ENCODE peak calls at places on chromosomes 12 and 14, in ten cellular contexts. K is NCI-H1930; S is BJ; L is psoas muscle; X is GM23248; O is T-helper 1 cell; V is HEK293T; P is HT-29; C is activated naive CD8-positive, alpha-beta T cell treated with anti-CD3 and anti-CD28 coated beads, Interleukin-2, amount 50 U/mL, for 24 hours; M is activated CD8-positive, alpha-beta T cell treated with anti-CD3 and anti-CD28 coated beads, Interleukin-2, amount 10 ng/mL, durations not matched to agents 7 days and 5 days. B is an unnamed sample.

GRCh38 chr14:68774771-68775613 is 17.9 kb downstream of the ZFP36L1 start:
- DNase-seq in K (no peak), S (peak), L (peak), X (peak), O (no peak), V (no peak), P (no peak), C (no peak), M (no peak), B (no peak)

GRCh38 chr12:87509233-87509820 is 519.9 kb downstream of the C12orf50 start:
- DNase-seq in K (no peak), S (no peak), L (no peak), X (peak), O (no peak), V (no peak), P (peak), C (no peak), M (no peak), B (no peak)

GRCh38 chr12:109963743-109964429 is 32.3 kb downstream of the GIT2 start:
- DNase-seq in K (no peak), S (no peak), L (peak), X (peak), O (no peak), V (no peak), P (peak), C (no peak), M (no peak), B (no peak)

GRCh38 chr12:20572451-20572850 is 122.7 kb upstream of the SLCO1C1 start:
- DNase-seq in K (no peak), S (no peak), L (no peak), X (no peak), O (no peak), V (no peak), P (no peak), C (no peak), M (no peak), B (no peak)

GRCh38 chr12:88188180-88188579 is 46.1 kb downstream of the TMTC3 start:
- DNase-seq in K (no peak), S (no peak), L (no peak), X (peak), O (no peak), V (no peak), P (no peak), C (no peak), M (no peak), B (no peak)

GRCh38 chr14:97978336-97978735 is 1181.2 kb downstream of the VRK1 start:
- DNase-seq in K (no peak), S (no peak), L (peak), X (peak), O (peak), V (peak), P (peak), C (peak), M (peak), B (peak)

GRCh38 chr14:104436047-104436531 is 143.5 kb upstream of the C14orf180 start:
- DNase-seq in K (no peak), S (no peak), L (peak), X (peak), O (no peak), V (peak), P (peak), C (no peak), M (peak), B (no peak)

GRCh38 chr14:94650444-94650775 is 38.2 kb downstream of the SERPINA3 start:
- DNase-seq in K (no peak), S (no peak), L (no peak), X (no peak), O (no peak), V (no peak), P (no peak), C (no peak), M (no peak), B (no peak)

GRCh38 chr12:123094349-123095073 is 56.4 kb downstream of the PITPNM2 start:
- DNase-seq in K (no peak), S (peak), L (peak), X (peak), O (no peak), V (peak), P (no peak), C (no peak), M (no peak), B (no peak)

GRCh38 chr14:101017209-101017608 is 113.7 kb upstream of the RTL1 start:
- DNase-seq in K (no peak), S (no peak), L (no peak), X (peak), O (no peak), V (no peak), P (no peak), C (no peak), M (peak), B (no peak)

GRCh38 chr12:57868870-57869609 is 22.5 kb upstream of the CTDSP2 start:
- DNase-seq in K (no peak), S (no peak), L (peak), X (peak), O (no peak), V (no peak), P (no peak), C (no peak), M (no peak), B (no peak)

GRCh38 chr12:843609-844008 is 91.2 kb downstream of the WNK1 start:
- DNase-seq in K (no peak), S (no peak), L (no peak), X (peak), O (no peak), V (no peak), P (no peak), C (no peak), M (no peak), B (no peak)

GRCh38 chr14:38339704-38340103 is 83.8 kb upstream of the CLEC14A start:
- DNase-seq in K (no peak), S (peak), L (no peak), X (peak), O (no peak), V (no peak), P (no peak), C (no peak), M (no peak), B (no peak)

GRCh38 chr12:53064613-53065415 is 14.4 kb downstream of the SPRYD3 start:
- DNase-seq in K (no peak), S (no peak), L (peak), X (no peak), O (no peak), V (no peak), P (no peak), C (no peak), M (no peak), B (no peak)

GRCh38 chr12:56487448-56488040 is 417 bp downstream of the GLS2 start:
- DNase-seq in K (peak), S (no peak), L (no peak), X (peak), O (peak), V (peak), P (peak), C (peak), M (peak), B (peak)

GRCh38 chr12:4099276-4099675 is 174.3 kb upstream of the CCND2 start:
- DNase-seq in K (no peak), S (no peak), L (no peak), X (no peak), O (no peak), V (no peak), P (no peak), C (no peak), M (no peak), B (no peak)

GRCh38 chr12:91178139-91178561 is 4.5 kb downstream of the DCN start:
- DNase-seq in K (no peak), S (no peak), L (peak), X (peak), O (no peak), V (no peak), P (peak), C (no peak), M (no peak), B (no peak)

GRCh38 chr12:62211510-62211909 is 48.7 kb upstream of the USP15 start:
- DNase-seq in K (no peak), S (no peak), L (no peak), X (peak), O (no peak), V (no peak), P (no peak), C (no peak), M (no peak), B (no peak)

GRCh38 chr14:97177635-97178034 is 380.5 kb downstream of the VRK1 start:
- DNase-seq in K (no peak), S (no peak), L (no peak), X (peak), O (no peak), V (no peak), P (no peak), C (no peak), M (no peak), B (no peak)

GRCh38 chr12:115760231-115760630 is 517.3 kb downstream of the MED13L start:
- DNase-seq in K (no peak), S (no peak), L (no peak), X (no peak), O (no peak), V (no peak), P (no peak), C (no peak), M (no peak), B (no peak)

GRCh38 chr14:100376751-100377171 is 53.6 kb downstream of the SLC25A47 start:
- DNase-seq in K (no peak), S (no peak), L (no peak), X (peak), O (no peak), V (no peak), P (peak), C (no peak), M (no peak), B (no peak)